ENCODE peak calls at places on chromosomes 3 and 15, in ten cellular contexts. T is effector memory CD8-positive, alpha-beta T cell; E is AG08396; U is osteocyte; Y is colonic mucosa; Z is HFFc6; W is lower leg skin; V is DMS79 treated with DMSO at 0.1 percent for 48 hours; M is AG04450; D is hepatic stellate cell. I is an unnamed sample.

GRCh38 chr15:43025150-43025549 is 80.7 kb downstream of the UBR1 start:
- DNase-seq in T (no peak), E (no peak), U (no peak), Y (no peak), Z (no peak), W (no peak), V (no peak), M (no peak), D (no peak), I (no peak)

GRCh38 chr3:151329368-151329767 is at the start of gene P2RY13:
- DNase-seq in T (no peak), E (no peak), U (no peak), Y (no peak), Z (no peak), W (no peak), V (no peak), M (no peak), D (no peak), I (no peak)

GRCh38 chr3:81419196-81419595 is 342.2 kb downstream of the GBE1 start:
- DNase-seq in T (no peak), E (no peak), U (no peak), Y (no peak), Z (peak), W (no peak), V (no peak), M (no peak), D (no peak), I (peak)

GRCh38 chr3:10546181-10546624 is 40.8 kb upstream of the ATP2B2 start:
- DNase-seq in T (no peak), E (no peak), U (peak), Y (no peak), Z (no peak), W (peak), V (no peak), M (no peak), D (no peak), I (no peak)

GRCh38 chr3:48974076-48974864 is 15.8 kb upstream of the P4HTM start:
- DNase-seq in T (no peak), E (no peak), U (no peak), Y (no peak), Z (no peak), W (peak), V (no peak), M (no peak), D (no peak), I (no peak)

GRCh38 chr15:78421241-78421994 is 16.6 kb upstream of the IREB2 start:
- DNase-seq in T (no peak), E (no peak), U (no peak), Y (no peak), Z (peak), W (peak), V (no peak), M (no peak), D (no peak), I (no peak)

GRCh38 chr15:37100109-37100873 is at the start of gene MEIS2:
- DNase-seq in T (no peak), E (peak), U (peak), Y (peak), Z (peak), W (peak), V (peak), M (peak), D (peak), I (peak)

GRCh38 chr3:197317250-197317963 is 19.0 kb upstream of the DLG1 start:
- DNase-seq in T (no peak), E (peak), U (peak), Y (no peak), Z (peak), W (no peak), V (no peak), M (no peak), D (no peak), I (no peak)

GRCh38 chr3:187728248-187728647 is 17.0 kb downstream of the BCL6 start:
- DNase-seq in T (no peak), E (no peak), U (no peak), Y (no peak), Z (no peak), W (no peak), V (no peak), M (no peak), D (no peak), I (no peak)

GRCh38 chr3:47017504-47018268 is 38.2 kb downstream of the NBEAL2 start:
- DNase-seq in T (no peak), E (no peak), U (no peak), Y (no peak), Z (peak), W (no peak), V (peak), M (no peak), D (peak), I (no peak)

GRCh38 chr15:51180009-51180408 is 85.3 kb upstream of the TNFAIP8L3 start:
- DNase-seq in T (no peak), E (no peak), U (no peak), Y (no peak), Z (no peak), W (no peak), V (no peak), M (no peak), D (no peak), I (no peak)

GRCh38 chr3:195246608-195247007 is 24.4 kb downstream of the XXYLT1 start:
- DNase-seq in T (no peak), E (no peak), U (peak), Y (no peak), Z (no peak), W (peak), V (no peak), M (no peak), D (no peak), I (no peak)

GRCh38 chr15:33201376-33202189 is 7.1 kb upstream of the FMN1 start:
- DNase-seq in T (peak), E (peak), U (no peak), Y (peak), Z (peak), W (no peak), V (peak), M (no peak), D (peak), I (no peak)

GRCh38 chr3:99640214-99640851 is 1.9 kb downstream of the COL8A1 start:
- DNase-seq in T (no peak), E (no peak), U (no peak), Y (no peak), Z (no peak), W (no peak), V (no peak), M (no peak), D (no peak), I (no peak)

GRCh38 chr3:196501316-196502064 is 2.1 kb downstream of the RNF168 start:
- DNase-seq in T (no peak), E (no peak), U (no peak), Y (peak), Z (peak), W (peak), V (peak), M (no peak), D (no peak), I (no peak)

GRCh38 chr3:129007792-129008191 is 6.7 kb downstream of the EFCC1 start:
- DNase-seq in T (no peak), E (no peak), U (no peak), Y (no peak), Z (no peak), W (no peak), V (no peak), M (no peak), D (no peak), I (no peak)

GRCh38 chr3:187027531-187027936 is 97.2 kb downstream of the ST6GAL1 start:
- DNase-seq in T (peak), E (no peak), U (no peak), Y (peak), Z (no peak), W (no peak), V (no peak), M (no peak), D (no peak), I (no peak)

GRCh38 chr15:29098652-29099051 is 171.0 kb downstream of the NSMCE3 start:
- DNase-seq in T (no peak), E (no peak), U (no peak), Y (no peak), Z (no peak), W (no peak), V (no peak), M (no peak), D (no peak), I (no peak)

GRCh38 chr15:40291088-40291574 is 8.3 kb upstream of the ANKRD63 start:
- DNase-seq in T (no peak), E (peak), U (peak), Y (peak), Z (peak), W (no peak), V (peak), M (peak), D (peak), I (peak)

GRCh38 chr3:185399629-185400339 is 36.8 kb downstream of the MAP3K13 start:
- DNase-seq in T (no peak), E (no peak), U (no peak), Y (no peak), Z (no peak), W (no peak), V (no peak), M (no peak), D (no peak), I (no peak)

GRCh38 chr3:34948431-34948971 is 690.8 kb upstream of the ARPP21 start:
- DNase-seq in T (no peak), E (no peak), U (no peak), Y (no peak), Z (no peak), W (no peak), V (no peak), M (no peak), D (no peak), I (no peak)

GRCh38 chr15:56759450-56759845 is 26.1 kb upstream of the ZNF280D start:
- DNase-seq in T (no peak), E (peak), U (no peak), Y (no peak), Z (peak), W (no peak), V (no peak), M (peak), D (peak), I (no peak)

GRCh38 chr3:171561601-171562323 is 101.6 kb upstream of the TNIK start:
- DNase-seq in T (no peak), E (no peak), U (no peak), Y (no peak), Z (no peak), W (no peak), V (no peak), M (no peak), D (no peak), I (no peak)

GRCh38 chr3:15428539-15428938 is 1.1 kb downstream of the EAF1 start:
- DNase-seq in T (peak), E (peak), U (no peak), Y (no peak), Z (peak), W (peak), V (no peak), M (no peak), D (peak), I (no peak)

GRCh38 chr15:96353931-96354730 is 23.6 kb downstream of the NR2F2 start:
- DNase-seq in T (no peak), E (peak), U (no peak), Y (no peak), Z (no peak), W (peak), V (no peak), M (no peak), D (peak), I (no peak)

I was measured in NCI-H1105 treated with DMSO at 0.1 percent for 48 hours.